ENCODE peak calls at places on chromosome 13, in nine cellular contexts. S, Y, I, C, N, V, X, G and L are unnamed samples. For H3K36me3, the result is how much of the 10 kb centered on the place peaks cover.

GRCh38 chr13:20182231-20182846 is 10.4 kb downstream of the GJB2 start:
- DNase-seq in S (no peak), Y (peak), I (no peak), C (peak), N (peak), V (peak), X (no peak), G (peak), L (peak)

GRCh38 chr13:111211789-111212516 is 96.8 kb downstream of the ARHGEF7 start:
- DNase-seq in S (no peak), Y (peak), I (no peak), C (no peak), N (no peak), V (no peak), X (no peak), G (no peak), L (no peak)

GRCh38 chr13:31545616-31546015 is 193.7 kb upstream of the RXFP2 start:
- DNase-seq in S (no peak), Y (peak), I (no peak), C (no peak), N (no peak), V (no peak), X (no peak), G (no peak), L (no peak)

GRCh38 chr13:90690458-90691063 is 656.9 kb upstream of the MIR17HG start:
- DNase-seq in S (no peak), Y (peak), I (no peak), C (no peak), N (no peak), V (no peak), X (no peak), G (no peak), L (no peak)

GRCh38 chr13:29911781-29912478 is 61.5 kb upstream of the UBL3 start:
- DNase-seq in S (no peak), Y (no peak), I (no peak), C (no peak), N (no peak), V (no peak), X (no peak), G (no peak), L (no peak)

GRCh38 chr13:99992912-99993311 is 11.3 kb downstream of the ZIC2 start:
- DNase-seq in S (no peak), Y (no peak), I (no peak), C (no peak), N (no peak), V (peak), X (no peak), G (no peak), L (peak)

GRCh38 chr13:58341318-58341717 is 709.8 kb downstream of the PCDH17 start:
- DNase-seq in S (no peak), Y (no peak), I (no peak), C (no peak), N (no peak), V (no peak), X (no peak), G (no peak), L (no peak)

GRCh38 chr13:67123165-67123564 is 107.0 kb downstream of the PCDH9 start:
- DNase-seq in S (no peak), Y (no peak), I (no peak), C (no peak), N (no peak), V (no peak), X (no peak), G (no peak), L (peak)

GRCh38 chr13:95039415-95039814 is 261.8 kb downstream of the ABCC4 start:
- DNase-seq in S (no peak), Y (no peak), I (no peak), C (no peak), N (no peak), V (no peak), X (no peak), G (no peak), L (no peak)

GRCh38 chr13:112140366-112140765 is 73.4 kb downstream of the SOX1 start:
- DNase-seq in S (no peak), Y (no peak), I (no peak), C (no peak), N (no peak), V (no peak), X (no peak), G (no peak), L (no peak)

GRCh38 chr13:112588490-112589297 is 741 bp upstream of the TUBGCP3 start:
- DNase-seq in S (no peak), Y (no peak), I (no peak), C (no peak), N (no peak), V (no peak), X (no peak), G (no peak), L (no peak)

GRCh38 chr13:39415403-39415802 is 187.6 kb downstream of the LHFPL6 start:
- DNase-seq in S (peak), Y (peak), I (peak), C (peak), N (no peak), V (peak), X (peak), G (peak), L (peak)

GRCh38 chr13:96089139-96089538 is 768 bp upstream of the HS6ST3 start:
- DNase-seq in S (no peak), Y (no peak), I (no peak), C (no peak), N (no peak), V (no peak), X (no peak), G (no peak), L (no peak)

GRCh38 chr13:21674271-21675009 is 3.6 kb downstream of the FGF9 start:
- DNase-seq in S (peak), Y (no peak), I (peak), C (no peak), N (no peak), V (no peak), X (peak), G (no peak), L (no peak)

GRCh38 chr13:44578064-44578394 is 1.9 kb upstream of the TSC22D1 start:
- DNase-seq in S (no peak), Y (no peak), I (no peak), C (no peak), N (no peak), V (no peak), X (no peak), G (no peak), L (peak)

GRCh38 chr13:112738606-112739005 is 48.8 kb downstream of the ATP11A start:
- DNase-seq in S (no peak), Y (no peak), I (no peak), C (no peak), N (no peak), V (no peak), X (no peak), G (no peak), L (no peak)

GRCh38 chr13:76331948-76332712 is 554.1 kb downstream of the KCTD12 start:
- DNase-seq in S (no peak), Y (peak), I (no peak), C (no peak), N (no peak), V (no peak), X (no peak), G (no peak), L (no peak)
- H3K36me3 ChIP-seq in S (under half), Y (under half), I (under half), C (under half), N (under half), V (under half), X (under half), G (under half), L (under half)

GRCh38 chr13:80585531-80585930 is 244.6 kb upstream of the SPRY2 start:
- DNase-seq in S (no peak), Y (no peak), I (no peak), C (no peak), N (no peak), V (no peak), X (no peak), G (no peak), L (no peak)

GRCh38 chr13:80584785-80585184 is 243.9 kb upstream of the SPRY2 start:
- DNase-seq in S (no peak), Y (no peak), I (no peak), C (no peak), N (no peak), V (no peak), X (no peak), G (no peak), L (no peak)

GRCh38 chr13:80586356-80586755 is 245.4 kb upstream of the SPRY2 start:
- DNase-seq in S (no peak), Y (peak), I (no peak), C (no peak), N (no peak), V (no peak), X (no peak), G (no peak), L (peak)

DNA sequence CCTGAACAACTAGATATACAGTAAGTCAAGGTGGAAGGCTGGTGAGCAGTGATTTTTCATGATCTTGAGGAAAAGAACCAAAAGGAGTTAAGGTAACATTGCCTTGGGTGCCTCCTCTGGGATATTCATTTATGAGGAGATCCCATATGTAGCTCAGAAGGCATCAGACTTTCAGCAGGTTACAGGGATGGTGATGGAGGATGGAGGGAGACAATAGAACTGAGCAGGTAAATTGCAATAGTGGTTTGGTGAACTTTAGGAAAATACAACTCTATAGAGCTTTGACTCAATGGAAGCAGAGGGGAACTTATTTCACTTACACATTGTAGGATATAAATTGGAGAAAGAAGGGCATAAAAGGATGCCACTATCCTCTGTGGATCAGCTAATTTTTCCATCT is 243.4 kb upstream of the SPRY2 start:
- DNase-seq in S (no peak), Y (no peak), I (no peak), C (no peak), N (no peak), V (no peak), X (no peak), G (no peak), L (no peak)
- H3K4me3 ChIP-seq in S (no peak), Y (no peak), I (no peak), C (no peak), N (no peak), V (no peak), X (no peak), G (no peak), L (no peak)

GRCh38 chr13:45961468-45961867 is 91.1 kb downstream of the ZC3H13 start:
- DNase-seq in S (no peak), Y (no peak), I (no peak), C (no peak), N (no peak), V (no peak), X (no peak), G (no peak), L (no peak)
- H3K36me3 ChIP-seq in S (under half), Y (under half), I (half or more), C (under half), N (under half), V (under half), X (half or more), G (under half), L (under half)

GRCh38 chr13:106343831-106344230 is 191.6 kb downstream of the EFNB2 start:
- DNase-seq in S (no peak), Y (no peak), I (no peak), C (no peak), N (no peak), V (no peak), X (no peak), G (no peak), L (no peak)
- H3K4me3 ChIP-seq in S (no peak), Y (no peak), I (no peak), C (no peak), N (no peak), V (no peak), X (no peak), G (no peak), L (no peak)

DNA sequence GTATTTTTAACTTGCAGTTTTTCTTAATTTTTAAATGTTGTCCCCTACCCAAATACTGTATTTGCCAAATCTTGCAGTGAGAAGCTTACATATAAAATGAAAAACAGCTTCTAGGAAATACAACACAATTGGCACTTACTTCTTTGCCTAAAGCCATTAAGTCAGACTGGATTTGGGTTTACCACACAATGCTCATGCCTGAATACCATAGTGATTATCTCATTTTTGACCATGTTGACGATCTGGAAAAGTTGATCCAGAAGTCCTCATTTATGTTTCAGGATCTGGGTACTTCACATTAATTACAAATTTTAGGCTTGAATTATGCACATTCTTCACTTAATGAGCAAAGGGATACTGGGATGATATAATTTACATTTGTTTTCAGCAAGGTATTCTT is 2.4 kb downstream of the RNF6 start:
- DNase-seq in S (no peak), Y (no peak), I (no peak), C (no peak), N (no peak), V (peak), X (no peak), G (no peak), L (peak)
- H3K36me3 ChIP-seq in S (under half), Y (under half), I (under half), C (under half), N (under half), V (under half), X (half or more), G (under half), L (under half)

GRCh38 chr13:97436845-97437244 is 2.9 kb downstream of the RAP2A start:
- DNase-seq in S (no peak), Y (no peak), I (no peak), C (no peak), N (no peak), V (no peak), X (no peak), G (no peak), L (no peak)
- H3K4me3 ChIP-seq in S (peak), Y (peak), I (peak), C (no peak), N (no peak), V (peak), X (peak), G (peak), L (no peak)

GRCh38 chr13:51373451-51373850 is 34.0 kb downstream of the SERPINE3 start:
- DNase-seq in S (no peak), Y (no peak), I (no peak), C (no peak), N (no peak), V (no peak), X (no peak), G (no peak), L (no peak)

GRCh38 chr13:51370811-51371210 is 31.3 kb downstream of the SERPINE3 start:
- DNase-seq in S (no peak), Y (no peak), I (no peak), C (no peak), N (no peak), V (no peak), X (no peak), G (no peak), L (no peak)

GRCh38 chr13:51370116-51370515 is 30.6 kb downstream of the SERPINE3 start:
- DNase-seq in S (no peak), Y (peak), I (no peak), C (no peak), N (no peak), V (no peak), X (no peak), G (no peak), L (peak)

DNA sequence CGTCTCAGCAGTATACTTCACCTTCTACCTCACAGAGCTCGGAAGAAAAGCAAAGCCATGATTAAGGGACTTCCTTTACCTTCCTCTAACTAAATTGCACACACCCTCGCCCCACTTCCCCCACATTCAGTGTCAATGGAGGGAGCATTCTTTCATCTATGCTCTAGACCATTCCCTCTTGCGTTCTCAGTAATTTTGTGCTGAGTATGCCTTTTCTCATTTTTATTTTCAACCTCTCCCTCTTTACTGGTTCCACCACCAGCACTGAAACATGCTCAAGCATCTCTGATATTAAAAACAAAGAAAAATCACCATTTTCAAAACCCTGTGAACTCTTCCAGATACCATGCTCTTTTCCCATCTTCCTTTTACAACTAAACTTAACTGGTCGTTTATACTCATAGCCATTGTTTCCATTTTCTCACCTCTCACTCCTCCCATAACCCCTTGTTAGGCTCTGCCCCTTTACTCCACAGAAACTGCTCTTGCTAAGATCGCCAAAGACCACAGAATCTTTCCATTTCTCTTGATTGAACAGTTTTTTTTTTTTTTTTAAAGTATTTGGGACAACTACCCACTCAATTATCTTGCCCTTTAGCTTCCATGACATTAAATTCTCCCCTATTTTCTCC is 32.4 kb downstream of the SERPINE3 start:
- DNase-seq in S (no peak), Y (no peak), I (no peak), C (no peak), N (no peak), V (no peak), X (no peak), G (no peak), L (no peak)
- H3K36me3 ChIP-seq in S (under half), Y (half or more), I (half or more), C (under half), N (half or more), V (under half), X (half or more), G (half or more), L (under half)